ENCODE peak calls at places on chromosomes 16 and 17, in four cellular contexts. Q is CD8-positive, alpha-beta T cell; J is Peyer's patch; A is pancreas. T is an unnamed sample.

GRCh38 chr17:77476006-77476405 is 335.2 kb downstream of the SEC14L1 start:
- DNase-seq in Q (no peak), J (no peak), A (no peak), T (no peak)

GRCh38 chr16:25838724-25839186 is 147.0 kb downstream of the HS3ST4 start:
- DNase-seq in Q (peak; percentile 20), J (no peak), A (peak; percentile 3), T (no peak)

GRCh38 chr16:81885976-81886586 is 107.0 kb downstream of the PLCG2 start:
- DNase-seq in Q (peak; percentile 14), J (no peak), A (no peak), T (no peak)

GRCh38 chr17:40283662-40284061 is 4.0 kb upstream of the CDC6 start:
- DNase-seq in Q (no peak), J (no peak), A (no peak), T (no peak)

GRCh38 chr17:57875109-57876022 is 25.5 kb upstream of the MRPS23 start:
- DNase-seq in Q (no peak), J (no peak), A (peak; percentile 67), T (peak; percentile 81)

GRCh38 chr16:3578121-3578520 is 918 bp upstream of the NLRC3 start:
- DNase-seq in Q (peak; percentile 40), J (peak; percentile 68), A (no peak), T (no peak)

GRCh38 chr16:27355610-27356009 is 41.8 kb downstream of the IL4R start:
- DNase-seq in Q (peak; percentile 53), J (no peak), A (no peak), T (peak; percentile 59)

GRCh38 chr17:72411124-72411563 is 290.3 kb downstream of the SOX9 start:
- DNase-seq in Q (no peak), J (no peak), A (peak; percentile 54), T (no peak)

GRCh38 chr16:19882186-19882585 is 2.5 kb downstream of the GPRC5B start:
- DNase-seq in Q (no peak), J (no peak), A (no peak), T (no peak)

GRCh38 chr17:43217614-43218087 is 6.0 kb downstream of the TMEM106A start:
- DNase-seq in Q (peak; percentile 10), J (no peak), A (no peak), T (no peak)

GRCh38 chr17:49935526-49936210 is 33.3 kb upstream of the DLX4 start:
- DNase-seq in Q (no peak), J (no peak), A (no peak), T (no peak)

GRCh38 chr17:68057531-68057952 is 22.0 kb downstream of the KPNA2 start:
- DNase-seq in Q (peak; percentile 51), J (peak; percentile 28), A (no peak), T (no peak)

GRCh38 chr17:3738562-3739295 is 15.0 kb downstream of the HASPIN start:
- DNase-seq in Q (peak; percentile 75), J (peak; percentile 66), A (peak; percentile 65), T (peak; percentile 64)

GRCh38 chr16:10312023-10312422 is 73.8 kb upstream of the ATF7IP2 start:
- DNase-seq in Q (no peak), J (no peak), A (no peak), T (no peak)

GRCh38 chr16:65153365-65154105 is 31.7 kb upstream of the CDH11 start:
- DNase-seq in Q (no peak), J (no peak), A (no peak), T (no peak)

GRCh38 chr17:57553991-57554825 is 190.9 kb downstream of the CCDC182 start:
- DNase-seq in Q (no peak), J (no peak), A (no peak), T (no peak)

GRCh38 chr16:61421111-61421510 is 615.1 kb downstream of the CDH8 start:
- DNase-seq in Q (no peak), J (no peak), A (no peak), T (no peak)

GRCh38 chr17:4743216-4743615 is 3.5 kb upstream of the CXCL16 start:
- DNase-seq in Q (no peak), J (no peak), A (no peak), T (no peak)

GRCh38 chr16:66662445-66663194 is 33.9 kb downstream of the CMTM4 start:
- DNase-seq in Q (no peak), J (no peak), A (no peak), T (no peak)

GRCh38 chr17:77092025-77092424 is 48.7 kb upstream of the SEC14L1 start:
- DNase-seq in Q (no peak), J (no peak), A (no peak), T (no peak)

GRCh38 chr17:21167303-21167702 is 40.5 kb downstream of the DHRS7B start:
- DNase-seq in Q (no peak), J (no peak), A (no peak), T (no peak)

GRCh38 chr16:8936421-8936820 is 27.3 kb downstream of the USP7 start:
- DNase-seq in Q (peak; percentile 75), J (peak; percentile 43), A (no peak), T (no peak)

GRCh38 chr16:87812200-87812656 is 46.4 kb upstream of the KLHDC4 start:
- DNase-seq in Q (no peak), J (no peak), A (peak; percentile 30), T (no peak)

GRCh38 chr16:68299571-68300453 is 10.9 kb downstream of the SLC7A6OS start:
- DNase-seq in Q (no peak), J (no peak), A (no peak), T (no peak)

GRCh38 chr16:5615868-5616642 is 518.5 kb upstream of the EEF2KMT start:
- DNase-seq in Q (no peak), J (no peak), A (peak; percentile 6), T (peak; percentile 33)

GRCh38 chr16:8855051-8855786 is 13.6 kb downstream of the CARHSP1 start:
- DNase-seq in Q (no peak), J (no peak), A (no peak), T (no peak)

GRCh38 chr17:76833034-76833689 is 35.0 kb upstream of the MGAT5B start:
- DNase-seq in Q (no peak), J (no peak), A (no peak), T (no peak)

GRCh38 chr17:33521784-33522183 is 228.7 kb upstream of the ASIC2 start:
- DNase-seq in Q (no peak), J (no peak), A (no peak), T (no peak)

GRCh38 chr17:48392836-48393235 is 37.2 kb downstream of the SKAP1 start:
- DNase-seq in Q (no peak), J (no peak), A (no peak), T (no peak)

GRCh38 chr16:81975637-81976036 is 35.6 kb downstream of the SDR42E1 start:
- DNase-seq in Q (no peak), J (no peak), A (no peak), T (no peak)

GRCh38 chr17:76074390-76075363 is at the start of gene GALR2:
- DNase-seq in Q (no peak), J (no peak), A (no peak), T (no peak)

GRCh38 chr17:33873218-33873617 is 381.9 kb upstream of the CCL2 start:
- DNase-seq in Q (no peak), J (no peak), A (no peak), T (no peak)

GRCh38 chr17:18025596-18026407 is 13.2 kb downstream of the ATPAF2 start:
- DNase-seq in Q (no peak), J (no peak), A (no peak), T (no peak)

GRCh38 chr17:35082073-35082657 is 18.7 kb upstream of the RFFL start:
- DNase-seq in Q (no peak), J (no peak), A (no peak), T (no peak)

GRCh38 chr17:27569257-27569722 is 61.7 kb upstream of the LGALS9 start:
- DNase-seq in Q (peak; percentile 49), J (peak; percentile 27), A (peak; percentile 52), T (no peak)

GRCh38 chr17:419073-419735 is 66.6 kb upstream of the RPH3AL start:
- DNase-seq in Q (peak; percentile 53), J (peak; percentile 50), A (no peak), T (no peak)

GRCh38 chr17:71217769-71218168 is 903.1 kb upstream of the SOX9 start:
- DNase-seq in Q (no peak), J (no peak), A (no peak), T (no peak)

GRCh38 chr17:44558349-44559287 is 1.3 kb downstream of the FZD2 start:
- DNase-seq in Q (no peak), J (no peak), A (no peak), T (no peak)
- H3K27me3 ChIP-seq in Q (peaks cover 6% of the 10 kb centered on the region), J (no peaks in the 10 kb centered on the region), A (no peaks in the 10 kb centered on the region), T (no peaks in the 10 kb centered on the region)

GRCh38 chr16:35391328-35391727 is 1931.9 kb downstream of the TP53TG3F start:
- DNase-seq in Q (no peak), J (no peak), A (peak; percentile 15), T (peak; percentile 35)
- H3K9me3 ChIP-seq in Q (no peaks in the 10 kb centered on the region), J (no peaks in the 10 kb centered on the region), A (no peaks in the 10 kb centered on the region), T (peaks cover 10% of the 10 kb centered on the region)

DNA sequence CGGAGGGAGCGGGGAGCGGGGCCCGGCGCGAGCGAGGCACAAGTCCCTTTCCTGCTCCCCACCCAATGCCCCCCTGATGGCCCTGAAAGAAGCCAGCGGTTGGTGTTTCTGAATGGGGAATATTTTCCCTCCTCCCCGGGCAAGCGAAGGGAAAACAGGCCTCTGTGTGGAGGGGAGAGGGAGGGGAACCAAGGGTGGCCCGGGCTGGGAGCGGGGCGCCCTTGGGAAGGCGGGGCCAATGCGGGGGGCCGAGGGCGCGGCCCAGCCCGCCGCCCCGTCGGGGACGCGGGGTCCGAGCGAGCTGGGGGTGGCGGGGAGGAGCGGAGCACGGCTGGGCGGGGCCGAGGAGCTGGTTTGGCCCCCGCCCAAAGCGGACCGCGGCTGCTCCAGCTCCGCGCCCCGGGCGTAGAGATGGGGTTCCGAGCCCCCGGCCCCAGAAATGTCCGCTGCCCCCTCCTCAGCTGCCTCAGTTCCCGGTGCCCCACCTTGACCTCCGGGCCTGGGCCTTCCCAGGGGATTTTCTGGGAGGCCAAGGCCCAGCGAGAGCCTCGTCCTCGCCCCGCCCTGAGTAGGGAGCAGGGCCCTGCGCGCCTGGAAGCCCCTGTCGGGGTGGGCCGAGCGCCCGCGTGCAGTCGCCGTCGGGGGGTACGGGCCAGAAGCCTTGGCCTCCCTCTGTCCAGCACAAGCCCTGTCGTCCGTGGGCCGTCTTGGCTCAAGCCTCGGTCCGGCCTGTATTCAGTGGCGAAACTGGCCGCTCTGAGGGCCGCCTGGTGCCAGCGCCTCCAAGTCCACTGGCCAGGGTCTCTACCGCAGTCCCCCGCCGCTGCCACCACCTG is 3.9 kb upstream of the HEXIM1 start:
- DNase-seq in Q (no peak), J (no peak), A (no peak), T (no peak)
- H3K27ac ChIP-seq in Q (no peak overlapping the region), J (peak overlapping the region; percentile 86), A (peak overlapping the region; percentile 73), T (peak overlapping the region; percentile 88)

GRCh38 chr17:79730769-79731483 is at the start of gene ENPP7:
- DNase-seq in Q (no peak), J (no peak), A (no peak), T (no peak)
- H3K27me3 ChIP-seq in Q (no peaks in the 10 kb centered on the region), J (no peaks in the 10 kb centered on the region), A (no peaks in the 10 kb centered on the region), T (no peaks in the 10 kb centered on the region)

DNA sequence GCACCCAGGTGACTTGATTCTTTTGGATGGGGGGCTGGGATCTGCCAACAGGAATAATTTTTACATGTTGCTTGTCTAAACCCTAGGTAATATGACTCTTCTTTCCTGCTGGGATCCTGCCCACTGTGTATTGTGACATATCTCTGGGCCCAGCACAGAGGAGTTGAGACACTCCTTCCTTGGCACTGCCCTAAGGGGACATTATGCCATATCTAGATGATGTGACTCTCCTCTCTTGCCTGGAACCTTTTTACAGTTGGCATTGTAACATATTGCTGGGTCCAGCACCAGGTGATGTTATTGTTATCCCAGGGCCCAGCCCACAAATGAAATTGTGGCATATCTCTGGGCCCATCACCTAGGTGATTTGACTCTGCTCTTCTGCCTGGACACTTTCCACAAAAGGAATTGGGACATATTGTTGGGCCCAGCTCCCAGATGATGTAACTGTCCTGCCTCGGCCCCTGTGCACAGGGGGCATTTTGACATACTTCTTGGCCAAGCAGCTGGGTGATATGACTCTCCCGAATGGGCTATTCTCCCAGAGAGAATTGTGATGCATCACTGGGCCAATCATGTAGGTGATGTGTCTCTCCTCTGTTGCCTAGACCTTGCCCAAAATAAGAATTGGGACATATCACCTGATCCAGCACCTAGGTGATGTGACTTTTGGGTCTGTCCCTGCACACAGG is 1837.7 kb downstream of the TP53TG3F start:
- DNase-seq in Q (no peak), J (no peak), A (no peak), T (peak; percentile 3)
- H3K9me3 ChIP-seq in Q (peaks cover 4% of the 10 kb centered on the region), J (no peaks in the 10 kb centered on the region), A (no peaks in the 10 kb centered on the region), T (no peaks in the 10 kb centered on the region)